ENCODE peak calls at places on chromosomes 3 and 15, in eight cellular contexts. One of them, this sample, is unnamed. For H3K4me1, the result is how much of the 10 kb centered on the place peaks cover.

GRCh38 chr3:46662771-46663551 is 30.5 kb downstream of the ALS2CL start:
- DNase-seq in hepatocyte: peak
- DNase-seq in endothelial cell of umbilical vein: no peak
- DNase-seq in mesendoderm: no peak
- DNase-seq in fibroblast of lung: peak
- DNase-seq in osteoblast: peak
- DNase-seq in PC-9: no peak
- DNase-seq in neuronal stem cell: no peak
- DNase-seq in this sample: no peak

GRCh38 chr15:74620636-74621545 is 5.3 kb downstream of the CLK3 start:
- DNase-seq in fibroblast of lung: peak
- DNase-seq in endothelial cell of umbilical vein: peak
- DNase-seq in mesendoderm: peak
- DNase-seq in osteoblast: peak
- DNase-seq in PC-9: peak
- DNase-seq in neuronal stem cell: peak
- DNase-seq in hepatocyte: peak
- DNase-seq in this sample: peak

GRCh38 chr3:11024181-11024580 is 31.6 kb downstream of the SLC6A1 start:
- DNase-seq in mesendoderm: no peak
- DNase-seq in osteoblast: no peak
- DNase-seq in PC-9: no peak
- DNase-seq in endothelial cell of umbilical vein: no peak
- DNase-seq in fibroblast of lung: no peak
- DNase-seq in hepatocyte: no peak
- DNase-seq in neuronal stem cell: no peak
- DNase-seq in this sample: no peak

GRCh38 chr15:66839511-66840112 is 137.6 kb downstream of the SMAD6 start:
- DNase-seq in fibroblast of lung: peak
- DNase-seq in mesendoderm: no peak
- DNase-seq in neuronal stem cell: no peak
- DNase-seq in PC-9: no peak
- DNase-seq in hepatocyte: no peak
- DNase-seq in osteoblast: peak
- DNase-seq in endothelial cell of umbilical vein: no peak
- DNase-seq in this sample: no peak

GRCh38 chr3:21436846-21437245 is 314.2 kb downstream of the ZNF385D start:
- DNase-seq in hepatocyte: no peak
- DNase-seq in PC-9: no peak
- DNase-seq in neuronal stem cell: no peak
- DNase-seq in fibroblast of lung: no peak
- DNase-seq in mesendoderm: peak
- DNase-seq in endothelial cell of umbilical vein: no peak
- DNase-seq in osteoblast: no peak
- DNase-seq in this sample: no peak

GRCh38 chr3:42731476-42732195 is 29.0 kb upstream of the HHATL start:
- DNase-seq in hepatocyte: no peak
- DNase-seq in osteoblast: no peak
- DNase-seq in fibroblast of lung: no peak
- DNase-seq in PC-9: no peak
- DNase-seq in neuronal stem cell: no peak
- DNase-seq in mesendoderm: no peak
- DNase-seq in endothelial cell of umbilical vein: no peak
- DNase-seq in this sample: no peak

GRCh38 chr3:45435961-45436360 is 47.6 kb downstream of the LARS2 start:
- DNase-seq in endothelial cell of umbilical vein: peak
- DNase-seq in mesendoderm: no peak
- DNase-seq in PC-9: no peak
- DNase-seq in fibroblast of lung: no peak
- DNase-seq in osteoblast: no peak
- DNase-seq in hepatocyte: no peak
- DNase-seq in neuronal stem cell: no peak
- DNase-seq in this sample: no peak

GRCh38 chr3:71587958-71588357 is 4.4 kb upstream of the FOXP1 start:
- DNase-seq in osteoblast: no peak
- DNase-seq in mesendoderm: no peak
- DNase-seq in endothelial cell of umbilical vein: no peak
- DNase-seq in fibroblast of lung: no peak
- DNase-seq in neuronal stem cell: no peak
- DNase-seq in hepatocyte: no peak
- DNase-seq in PC-9: no peak
- DNase-seq in this sample: no peak

GRCh38 chr3:127688416-127689265 is 15.9 kb downstream of the ABTB1 start:
- DNase-seq in mesendoderm: no peak
- DNase-seq in osteoblast: peak
- DNase-seq in hepatocyte: peak
- DNase-seq in neuronal stem cell: no peak
- DNase-seq in fibroblast of lung: peak
- DNase-seq in PC-9: no peak
- DNase-seq in endothelial cell of umbilical vein: no peak
- DNase-seq in this sample: no peak

GRCh38 chr3:38334142-38334541 is 12.4 kb upstream of the XYLB start:
- DNase-seq in endothelial cell of umbilical vein: no peak
- DNase-seq in PC-9: no peak
- DNase-seq in neuronal stem cell: no peak
- DNase-seq in osteoblast: no peak
- DNase-seq in hepatocyte: no peak
- DNase-seq in fibroblast of lung: no peak
- DNase-seq in mesendoderm: no peak
- DNase-seq in this sample: no peak

GRCh38 chr3:134419966-134420321 is 45.7 kb upstream of the AMOTL2 start:
- DNase-seq in hepatocyte: no peak
- DNase-seq in neuronal stem cell: no peak
- DNase-seq in osteoblast: no peak
- DNase-seq in PC-9: no peak
- DNase-seq in endothelial cell of umbilical vein: no peak
- DNase-seq in mesendoderm: no peak
- DNase-seq in fibroblast of lung: no peak
- DNase-seq in this sample: no peak

GRCh38 chr3:13470894-13471574 is 9.1 kb upstream of the HDAC11 start:
- DNase-seq in PC-9: no peak
- DNase-seq in hepatocyte: peak
- DNase-seq in fibroblast of lung: no peak
- DNase-seq in neuronal stem cell: no peak
- DNase-seq in mesendoderm: no peak
- DNase-seq in endothelial cell of umbilical vein: no peak
- DNase-seq in osteoblast: no peak
- DNase-seq in this sample: no peak

GRCh38 chr3:71537211-71537611 is 46.3 kb downstream of the FOXP1 start:
- DNase-seq in hepatocyte: peak
- DNase-seq in PC-9: peak
- DNase-seq in mesendoderm: no peak
- DNase-seq in neuronal stem cell: peak
- DNase-seq in fibroblast of lung: peak
- DNase-seq in endothelial cell of umbilical vein: peak
- DNase-seq in osteoblast: peak
- DNase-seq in this sample: no peak

GRCh38 chr3:33372218-33373081 is 67.8 kb downstream of the UBP1 start:
- DNase-seq in PC-9: peak
- DNase-seq in fibroblast of lung: peak
- DNase-seq in mesendoderm: peak
- DNase-seq in hepatocyte: peak
- DNase-seq in endothelial cell of umbilical vein: peak
- DNase-seq in neuronal stem cell: peak
- DNase-seq in osteoblast: no peak
- DNase-seq in this sample: peak

GRCh38 chr15:70410371-70410975 is 312.8 kb upstream of the TLE3 start:
- DNase-seq in endothelial cell of umbilical vein: no peak
- DNase-seq in neuronal stem cell: no peak
- DNase-seq in hepatocyte: peak
- DNase-seq in mesendoderm: no peak
- DNase-seq in osteoblast: no peak
- DNase-seq in fibroblast of lung: no peak
- DNase-seq in PC-9: peak
- DNase-seq in this sample: peak

GRCh38 chr3:152126260-152126659 is 142.5 kb upstream of the MBNL1 start:
- DNase-seq in neuronal stem cell: no peak
- DNase-seq in PC-9: no peak
- DNase-seq in endothelial cell of umbilical vein: no peak
- DNase-seq in fibroblast of lung: peak
- DNase-seq in mesendoderm: no peak
- DNase-seq in hepatocyte: no peak
- DNase-seq in osteoblast: peak
- DNase-seq in this sample: no peak

GRCh38 chr3:138395865-138396751 is 38.3 kb upstream of the ESYT3 start:
- DNase-seq in mesendoderm: no peak
- DNase-seq in endothelial cell of umbilical vein: no peak
- DNase-seq in hepatocyte: no peak
- DNase-seq in neuronal stem cell: no peak
- DNase-seq in PC-9: no peak
- DNase-seq in fibroblast of lung: no peak
- DNase-seq in osteoblast: no peak
- DNase-seq in this sample: no peak

GRCh38 chr15:37056168-37056893 is 44.0 kb downstream of the MEIS2 start:
- DNase-seq in PC-9: no peak
- DNase-seq in osteoblast: no peak
- DNase-seq in endothelial cell of umbilical vein: peak
- DNase-seq in hepatocyte: no peak
- DNase-seq in mesendoderm: no peak
- DNase-seq in neuronal stem cell: peak
- DNase-seq in fibroblast of lung: no peak
- DNase-seq in this sample: no peak

GRCh38 chr3:7489417-7489816 is 628.5 kb downstream of the GRM7 start:
- DNase-seq in endothelial cell of umbilical vein: no peak
- DNase-seq in hepatocyte: no peak
- DNase-seq in PC-9: no peak
- DNase-seq in osteoblast: no peak
- DNase-seq in mesendoderm: no peak
- DNase-seq in neuronal stem cell: no peak
- DNase-seq in fibroblast of lung: no peak
- DNase-seq in this sample: no peak

GRCh38 chr15:31752905-31753304 is 277.4 kb upstream of the CHRNA7 start:
- DNase-seq in neuronal stem cell: no peak
- DNase-seq in PC-9: no peak
- DNase-seq in mesendoderm: no peak
- DNase-seq in hepatocyte: no peak
- DNase-seq in osteoblast: no peak
- DNase-seq in endothelial cell of umbilical vein: no peak
- DNase-seq in fibroblast of lung: no peak
- DNase-seq in this sample: no peak

GRCh38 chr3:88057650-88058321 is 1.0 kb downstream of the CGGBP1 start:
- DNase-seq in hepatocyte: peak
- DNase-seq in mesendoderm: peak
- DNase-seq in neuronal stem cell: peak
- DNase-seq in fibroblast of lung: peak
- DNase-seq in endothelial cell of umbilical vein: peak
- DNase-seq in PC-9: no peak
- DNase-seq in osteoblast: peak
- DNase-seq in this sample: peak

GRCh38 chr3:126394977-126395321 is 240 bp downstream of the CFAP100 start:
- DNase-seq in PC-9: no peak
- DNase-seq in fibroblast of lung: no peak
- DNase-seq in osteoblast: no peak
- DNase-seq in mesendoderm: no peak
- DNase-seq in endothelial cell of umbilical vein: no peak
- DNase-seq in neuronal stem cell: no peak
- DNase-seq in hepatocyte: no peak
- DNase-seq in this sample: no peak

GRCh38 chr3:191138937-191139336 is 60.1 kb upstream of the OSTN start:
- DNase-seq in mesendoderm: no peak
- DNase-seq in fibroblast of lung: no peak
- DNase-seq in PC-9: no peak
- DNase-seq in hepatocyte: no peak
- DNase-seq in endothelial cell of umbilical vein: peak
- DNase-seq in neuronal stem cell: no peak
- DNase-seq in osteoblast: no peak
- DNase-seq in this sample: peak
- H3K4me2 ChIP-seq in mesendoderm: no peak
- H3K4me2 ChIP-seq in fibroblast of lung: no peak
- H3K4me2 ChIP-seq in PC-9: no peak
- H3K4me2 ChIP-seq in hepatocyte: no peak
- H3K4me2 ChIP-seq in endothelial cell of umbilical vein: no peak
- H3K4me2 ChIP-seq in neuronal stem cell: no peak
- H3K4me2 ChIP-seq in osteoblast: no peak
- H3K4me2 ChIP-seq in this sample: no peak

GRCh38 chr3:184337315-184337714 is at the start of gene FAM131A:
- DNase-seq in endothelial cell of umbilical vein: peak
- DNase-seq in hepatocyte: no peak
- DNase-seq in mesendoderm: no peak
- DNase-seq in neuronal stem cell: no peak
- DNase-seq in PC-9: no peak
- DNase-seq in osteoblast: peak
- DNase-seq in fibroblast of lung: peak
- DNase-seq in this sample: no peak
- H3K4me1 ChIP-seq in endothelial cell of umbilical vein: half or more
- H3K4me1 ChIP-seq in hepatocyte: under half
- H3K4me1 ChIP-seq in mesendoderm: under half
- H3K4me1 ChIP-seq in neuronal stem cell: under half
- H3K4me1 ChIP-seq in PC-9: under half
- H3K4me1 ChIP-seq in osteoblast: half or more
- H3K4me1 ChIP-seq in fibroblast of lung: under half
- H3K4me1 ChIP-seq in this sample: under half

DNA sequence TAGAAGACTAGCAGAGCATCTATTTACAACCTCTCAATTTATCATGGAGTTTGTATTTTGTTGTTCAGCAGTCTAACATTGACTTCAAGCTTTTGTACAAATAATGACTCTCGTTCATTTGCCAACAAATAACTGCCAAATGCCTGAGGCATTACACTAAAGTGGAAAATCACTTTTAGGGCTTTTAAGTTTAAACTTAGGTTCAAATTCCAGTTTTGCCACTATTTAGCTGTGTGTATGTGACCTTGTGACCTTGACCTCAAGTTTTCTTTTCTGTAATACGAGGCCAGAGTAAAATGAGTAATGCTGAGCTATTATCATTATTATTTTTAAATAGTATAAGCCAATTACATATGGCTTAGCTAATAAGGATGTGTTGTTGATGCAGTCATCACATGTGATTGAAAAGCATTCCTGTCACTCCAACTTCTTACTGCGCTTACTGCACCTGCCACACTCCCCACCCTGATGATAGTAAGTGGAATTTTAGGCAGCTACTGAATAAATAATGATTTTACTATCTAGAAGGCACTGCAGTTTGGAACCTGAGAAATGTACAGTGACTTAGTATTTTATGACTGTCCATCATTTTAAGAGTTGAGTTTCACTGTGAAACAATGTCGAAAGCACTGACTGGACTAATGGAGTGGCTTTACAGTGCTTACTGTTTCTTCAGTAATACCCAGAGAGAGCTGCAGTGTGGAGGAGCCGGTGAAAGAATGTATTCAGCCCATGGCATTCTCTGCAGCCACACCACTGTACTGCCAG is 16.3 kb downstream of the ARL8B start:
- DNase-seq in osteoblast: no peak
- DNase-seq in endothelial cell of umbilical vein: peak
- DNase-seq in neuronal stem cell: no peak
- DNase-seq in mesendoderm: no peak
- DNase-seq in PC-9: no peak
- DNase-seq in hepatocyte: peak
- DNase-seq in fibroblast of lung: peak
- DNase-seq in this sample: no peak
- H3K4me2 ChIP-seq in osteoblast: peak
- H3K4me2 ChIP-seq in endothelial cell of umbilical vein: no peak
- H3K4me2 ChIP-seq in neuronal stem cell: no peak
- H3K4me2 ChIP-seq in mesendoderm: no peak
- H3K4me2 ChIP-seq in PC-9: no peak
- H3K4me2 ChIP-seq in hepatocyte: peak
- H3K4me2 ChIP-seq in fibroblast of lung: peak
- H3K4me2 ChIP-seq in this sample: no peak

GRCh38 chr3:170806676-170807075 is 63.3 kb downstream of the RPL22L1 start:
- DNase-seq in endothelial cell of umbilical vein: no peak
- DNase-seq in mesendoderm: no peak
- DNase-seq in PC-9: no peak
- DNase-seq in neuronal stem cell: no peak
- DNase-seq in hepatocyte: no peak
- DNase-seq in fibroblast of lung: no peak
- DNase-seq in osteoblast: no peak
- DNase-seq in this sample: no peak
- H3K4me1 ChIP-seq in endothelial cell of umbilical vein: half or more
- H3K4me1 ChIP-seq in mesendoderm: under half
- H3K4me1 ChIP-seq in PC-9: under half
- H3K4me1 ChIP-seq in neuronal stem cell: under half
- H3K4me1 ChIP-seq in hepatocyte: under half
- H3K4me1 ChIP-seq in fibroblast of lung: under half
- H3K4me1 ChIP-seq in osteoblast: under half
- H3K4me1 ChIP-seq in this sample: under half